ENCODE peak calls at places on chromosomes 16 and 17, in six cellular contexts. One of them, this sample, is unnamed.

GRCh38 chr17:81812571-81813370 is 8.8 kb downstream of the GCGR start:
- DNase-seq in lung: no peak
- DNase-seq in head of caudate nucleus: no peak
- DNase-seq in ACHN: no peak
- DNase-seq in smooth muscle cell of the brain vasculature: no peak
- DNase-seq in activated CD4-positive, alpha-beta memory T cell treated with anti-CD3 and anti-CD28 coated beads for 36 hours: no peak
- DNase-seq in this sample: no peak

GRCh38 chr17:48728232-48729231 is at the start of gene HOXB13:
- DNase-seq in lung: no peak
- DNase-seq in head of caudate nucleus: no peak
- DNase-seq in ACHN: peak; percentile 88
- DNase-seq in smooth muscle cell of the brain vasculature: no peak
- DNase-seq in activated CD4-positive, alpha-beta memory T cell treated with anti-CD3 and anti-CD28 coated beads for 36 hours: peak; percentile 54
- DNase-seq in this sample: peak; percentile 85

GRCh38 chr17:42284020-42284369 is 4.3 kb upstream of the STAT5A start:
- DNase-seq in lung: no peak
- DNase-seq in head of caudate nucleus: no peak
- DNase-seq in ACHN: no peak
- DNase-seq in smooth muscle cell of the brain vasculature: no peak
- DNase-seq in activated CD4-positive, alpha-beta memory T cell treated with anti-CD3 and anti-CD28 coated beads for 36 hours: no peak
- DNase-seq in this sample: no peak

GRCh38 chr17:62075308-62075815 is 10.3 kb upstream of the MED13 start:
- DNase-seq in lung: peak; percentile 25
- DNase-seq in head of caudate nucleus: no peak
- DNase-seq in ACHN: no peak
- DNase-seq in smooth muscle cell of the brain vasculature: no peak
- DNase-seq in activated CD4-positive, alpha-beta memory T cell treated with anti-CD3 and anti-CD28 coated beads for 36 hours: peak; percentile 38
- DNase-seq in this sample: no peak

GRCh38 chr16:29806641-29807425 is 504 bp downstream of the MAZ start:
- DNase-seq in lung: no peak
- DNase-seq in head of caudate nucleus: peak; percentile 23
- DNase-seq in ACHN: peak; percentile 72
- DNase-seq in smooth muscle cell of the brain vasculature: no peak
- DNase-seq in activated CD4-positive, alpha-beta memory T cell treated with anti-CD3 and anti-CD28 coated beads for 36 hours: peak; percentile 76
- DNase-seq in this sample: no peak

GRCh38 chr16:72099377-72099818 is 5.8 kb downstream of the DHX38 start:
- DNase-seq in lung: peak; percentile 37
- DNase-seq in head of caudate nucleus: peak; percentile 52
- DNase-seq in ACHN: peak; percentile 77
- DNase-seq in smooth muscle cell of the brain vasculature: peak; percentile 10
- DNase-seq in activated CD4-positive, alpha-beta memory T cell treated with anti-CD3 and anti-CD28 coated beads for 36 hours: peak; percentile 51
- DNase-seq in this sample: no peak

GRCh38 chr17:7166873-7167272 is 12.3 kb downstream of the ASGR1 start:
- DNase-seq in lung: no peak
- DNase-seq in head of caudate nucleus: no peak
- DNase-seq in ACHN: no peak
- DNase-seq in smooth muscle cell of the brain vasculature: no peak
- DNase-seq in activated CD4-positive, alpha-beta memory T cell treated with anti-CD3 and anti-CD28 coated beads for 36 hours: no peak
- DNase-seq in this sample: no peak

GRCh38 chr16:75227361-75228142 is 8.8 kb downstream of the CTRB1 start:
- DNase-seq in lung: no peak
- DNase-seq in head of caudate nucleus: no peak
- DNase-seq in ACHN: no peak
- DNase-seq in smooth muscle cell of the brain vasculature: no peak
- DNase-seq in activated CD4-positive, alpha-beta memory T cell treated with anti-CD3 and anti-CD28 coated beads for 36 hours: no peak
- DNase-seq in this sample: no peak

GRCh38 chr17:63039899-63040602 is 74.0 kb downstream of the TANC2 start:
- DNase-seq in lung: no peak
- DNase-seq in head of caudate nucleus: no peak
- DNase-seq in ACHN: peak; percentile 47
- DNase-seq in smooth muscle cell of the brain vasculature: no peak
- DNase-seq in activated CD4-positive, alpha-beta memory T cell treated with anti-CD3 and anti-CD28 coated beads for 36 hours: no peak
- DNase-seq in this sample: no peak

GRCh38 chr16:5024632-5025031 is 9.1 kb downstream of the NAGPA start:
- DNase-seq in lung: no peak
- DNase-seq in head of caudate nucleus: no peak
- DNase-seq in ACHN: peak; percentile 60
- DNase-seq in smooth muscle cell of the brain vasculature: no peak
- DNase-seq in activated CD4-positive, alpha-beta memory T cell treated with anti-CD3 and anti-CD28 coated beads for 36 hours: no peak
- DNase-seq in this sample: no peak

GRCh38 chr16:69133555-69133954 is 1.1 kb downstream of the UTP4 start:
- DNase-seq in lung: no peak
- DNase-seq in head of caudate nucleus: no peak
- DNase-seq in ACHN: no peak
- DNase-seq in smooth muscle cell of the brain vasculature: no peak
- DNase-seq in activated CD4-positive, alpha-beta memory T cell treated with anti-CD3 and anti-CD28 coated beads for 36 hours: no peak
- DNase-seq in this sample: no peak

GRCh38 chr16:81831722-81832126 is 52.6 kb downstream of the PLCG2 start:
- DNase-seq in lung: peak; percentile 71
- DNase-seq in head of caudate nucleus: peak; percentile 36
- DNase-seq in ACHN: no peak
- DNase-seq in smooth muscle cell of the brain vasculature: no peak
- DNase-seq in activated CD4-positive, alpha-beta memory T cell treated with anti-CD3 and anti-CD28 coated beads for 36 hours: peak; percentile 69
- DNase-seq in this sample: no peak

GRCh38 chr16:69761983-69762842 is at the start of gene WWP2:
- DNase-seq in lung: peak; percentile 73
- DNase-seq in head of caudate nucleus: peak; percentile 70
- DNase-seq in ACHN: peak; percentile 89
- DNase-seq in smooth muscle cell of the brain vasculature: no peak
- DNase-seq in activated CD4-positive, alpha-beta memory T cell treated with anti-CD3 and anti-CD28 coated beads for 36 hours: peak; percentile 83
- DNase-seq in this sample: no peak

GRCh38 chr17:48546924-48547838 is 2.3 kb upstream of the HOXB2 start:
- DNase-seq in lung: no peak
- DNase-seq in head of caudate nucleus: no peak
- DNase-seq in ACHN: no peak
- DNase-seq in smooth muscle cell of the brain vasculature: no peak
- DNase-seq in activated CD4-positive, alpha-beta memory T cell treated with anti-CD3 and anti-CD28 coated beads for 36 hours: peak; percentile 25
- DNase-seq in this sample: peak; percentile 34

GRCh38 chr16:66057056-66057455 is 309.4 kb upstream of the CDH5 start:
- DNase-seq in lung: no peak
- DNase-seq in head of caudate nucleus: no peak
- DNase-seq in ACHN: no peak
- DNase-seq in smooth muscle cell of the brain vasculature: no peak
- DNase-seq in activated CD4-positive, alpha-beta memory T cell treated with anti-CD3 and anti-CD28 coated beads for 36 hours: no peak
- DNase-seq in this sample: no peak

GRCh38 chr17:65359016-65359415 is 202.4 kb downstream of the AXIN2 start:
- DNase-seq in lung: no peak
- DNase-seq in head of caudate nucleus: no peak
- DNase-seq in ACHN: peak; percentile 80
- DNase-seq in smooth muscle cell of the brain vasculature: peak; percentile 7
- DNase-seq in activated CD4-positive, alpha-beta memory T cell treated with anti-CD3 and anti-CD28 coated beads for 36 hours: peak; percentile 72
- DNase-seq in this sample: no peak

GRCh38 chr17:62668091-62668804 is 40.8 kb downstream of the MRC2 start:
- DNase-seq in lung: no peak
- DNase-seq in head of caudate nucleus: no peak
- DNase-seq in ACHN: no peak
- DNase-seq in smooth muscle cell of the brain vasculature: no peak
- DNase-seq in activated CD4-positive, alpha-beta memory T cell treated with anti-CD3 and anti-CD28 coated beads for 36 hours: no peak
- DNase-seq in this sample: no peak

GRCh38 chr16:57761957-57762356 is 26.4 kb downstream of the KATNB1 start:
- DNase-seq in lung: no peak
- DNase-seq in head of caudate nucleus: no peak
- DNase-seq in ACHN: no peak
- DNase-seq in smooth muscle cell of the brain vasculature: no peak
- DNase-seq in activated CD4-positive, alpha-beta memory T cell treated with anti-CD3 and anti-CD28 coated beads for 36 hours: no peak
- DNase-seq in this sample: no peak

GRCh38 chr16:51971184-51971583 is 575.8 kb downstream of the TOX3 start:
- DNase-seq in lung: no peak
- DNase-seq in head of caudate nucleus: peak; percentile 13
- DNase-seq in ACHN: peak; percentile 57
- DNase-seq in smooth muscle cell of the brain vasculature: no peak
- DNase-seq in activated CD4-positive, alpha-beta memory T cell treated with anti-CD3 and anti-CD28 coated beads for 36 hours: no peak
- DNase-seq in this sample: no peak

GRCh38 chr17:28738680-28739384 is 5.0 kb upstream of the TRAF4 start:
- DNase-seq in lung: no peak
- DNase-seq in head of caudate nucleus: no peak
- DNase-seq in ACHN: no peak
- DNase-seq in smooth muscle cell of the brain vasculature: no peak
- DNase-seq in activated CD4-positive, alpha-beta memory T cell treated with anti-CD3 and anti-CD28 coated beads for 36 hours: peak; percentile 69
- DNase-seq in this sample: no peak

GRCh38 chr17:82978765-82979349 is 100.6 kb upstream of the METRNL start:
- DNase-seq in lung: no peak
- DNase-seq in head of caudate nucleus: no peak
- DNase-seq in ACHN: no peak
- DNase-seq in smooth muscle cell of the brain vasculature: no peak
- DNase-seq in activated CD4-positive, alpha-beta memory T cell treated with anti-CD3 and anti-CD28 coated beads for 36 hours: peak; percentile 27
- DNase-seq in this sample: no peak

GRCh38 chr17:27939489-27940465 is 46.6 kb upstream of the LYRM9 start:
- DNase-seq in lung: no peak
- DNase-seq in head of caudate nucleus: no peak
- DNase-seq in ACHN: no peak
- DNase-seq in smooth muscle cell of the brain vasculature: no peak
- DNase-seq in activated CD4-positive, alpha-beta memory T cell treated with anti-CD3 and anti-CD28 coated beads for 36 hours: no peak
- DNase-seq in this sample: no peak

GRCh38 chr16:68367034-68367433 is 56.2 kb downstream of the PRMT7 start:
- DNase-seq in lung: no peak
- DNase-seq in head of caudate nucleus: no peak
- DNase-seq in ACHN: peak; percentile 39
- DNase-seq in smooth muscle cell of the brain vasculature: no peak
- DNase-seq in activated CD4-positive, alpha-beta memory T cell treated with anti-CD3 and anti-CD28 coated beads for 36 hours: peak; percentile 57
- DNase-seq in this sample: no peak